ENCODE peak calls at places on chromosomes 13 and 19, in four cellular contexts. One of them, this sample, is unnamed.

GRCh38 chr13:105410602-105411001 is 1124.9 kb downstream of the EFNB2 start:
- DNase-seq in prostate gland: peak; percentile 18
- DNase-seq in aorta: peak; percentile 87
- DNase-seq in NCI-H1048: no peak
- DNase-seq in this sample: no peak

GRCh38 chr13:112731667-112732616 is 42.1 kb downstream of the ATP11A start:
- DNase-seq in NCI-H1048: no peak
- DNase-seq in prostate gland: no peak
- DNase-seq in aorta: no peak
- DNase-seq in this sample: no peak

GRCh38 chr19:40663712-40664692 is 26.4 kb downstream of the NUMBL start:
- DNase-seq in prostate gland: no peak
- DNase-seq in NCI-H1048: no peak
- DNase-seq in aorta: no peak
- DNase-seq in this sample: no peak

GRCh38 chr13:113879017-113879416 is 15.1 kb upstream of the GAS6 start:
- DNase-seq in NCI-H1048: no peak
- DNase-seq in prostate gland: no peak
- DNase-seq in aorta: no peak
- DNase-seq in this sample: no peak

GRCh38 chr13:54004026-54004699 is 975.5 kb downstream of the OLFM4 start:
- DNase-seq in NCI-H1048: no peak
- DNase-seq in aorta: no peak
- DNase-seq in prostate gland: no peak
- DNase-seq in this sample: no peak

GRCh38 chr13:36675213-36675536 is 1.4 kb downstream of the SERTM1 start:
- DNase-seq in NCI-H1048: no peak
- DNase-seq in prostate gland: no peak
- DNase-seq in aorta: no peak
- DNase-seq in this sample: no peak

GRCh38 chr19:17747205-17748098 is 3.8 kb upstream of the FCHO1 start:
- DNase-seq in prostate gland: peak; percentile 82
- DNase-seq in aorta: peak; percentile 97
- DNase-seq in NCI-H1048: peak; percentile 87
- DNase-seq in this sample: peak; percentile 71

GRCh38 chr13:87677043-87677333 is 5.8 kb downstream of the SLITRK5 start:
- DNase-seq in prostate gland: no peak
- DNase-seq in aorta: no peak
- DNase-seq in NCI-H1048: no peak
- DNase-seq in this sample: no peak

GRCh38 chr13:31807090-31807541 is 67.8 kb downstream of the RXFP2 start:
- DNase-seq in prostate gland: no peak
- DNase-seq in NCI-H1048: no peak
- DNase-seq in aorta: no peak
- DNase-seq in this sample: no peak

GRCh38 chr19:49335071-49335783 is at the start of gene CD37:
- DNase-seq in NCI-H1048: no peak
- DNase-seq in prostate gland: no peak
- DNase-seq in aorta: peak; percentile 71
- DNase-seq in this sample: no peak

GRCh38 chr13:112895521-112896465 is 73.2 kb upstream of the MCF2L start:
- DNase-seq in aorta: peak; percentile 66
- DNase-seq in prostate gland: no peak
- DNase-seq in NCI-H1048: no peak
- DNase-seq in this sample: no peak

GRCh38 chr19:1237754-1238372 is at the start of gene CBARP:
- DNase-seq in aorta: no peak
- DNase-seq in NCI-H1048: no peak
- DNase-seq in prostate gland: peak; percentile 15
- DNase-seq in this sample: no peak

GRCh38 chr19:52943884-52944643 is 18.6 kb downstream of the ZNF816 start:
- DNase-seq in prostate gland: peak; percentile 42
- DNase-seq in aorta: no peak
- DNase-seq in NCI-H1048: no peak
- DNase-seq in this sample: no peak

GRCh38 chr13:25584975-25585374 is 213.2 kb downstream of the ATP8A2 start:
- DNase-seq in prostate gland: no peak
- DNase-seq in aorta: no peak
- DNase-seq in NCI-H1048: no peak
- DNase-seq in this sample: no peak

GRCh38 chr19:50728084-50728737 is 5.0 kb downstream of the CLEC11A start:
- DNase-seq in prostate gland: peak; percentile 39
- DNase-seq in aorta: peak; percentile 86
- DNase-seq in NCI-H1048: peak; percentile 44
- DNase-seq in this sample: no peak

GRCh38 chr13:114081761-114082681 is 50.4 kb downstream of the RASA3 start:
- DNase-seq in aorta: no peak
- DNase-seq in prostate gland: no peak
- DNase-seq in NCI-H1048: no peak
- DNase-seq in this sample: no peak

GRCh38 chr13:114070098-114070799 is 62.2 kb downstream of the RASA3 start:
- DNase-seq in prostate gland: no peak
- DNase-seq in aorta: peak; percentile 74
- DNase-seq in NCI-H1048: no peak
- DNase-seq in this sample: no peak

GRCh38 chr13:71240906-71241305 is 626.1 kb downstream of the DACH1 start:
- DNase-seq in aorta: no peak
- DNase-seq in NCI-H1048: no peak
- DNase-seq in prostate gland: no peak
- DNase-seq in this sample: no peak

GRCh38 chr13:23810842-23811241 is 78.4 kb downstream of the MIPEP start:
- DNase-seq in prostate gland: no peak
- DNase-seq in NCI-H1048: no peak
- DNase-seq in aorta: no peak
- DNase-seq in this sample: no peak

GRCh38 chr19:2168619-2169424 is 5.1 kb downstream of the DOT1L start:
- DNase-seq in prostate gland: peak; percentile 93
- DNase-seq in NCI-H1048: no peak
- DNase-seq in aorta: peak; percentile 99
- DNase-seq in this sample: no peak

GRCh38 chr19:10812902-10813404 is 23.1 kb downstream of the TMED1 start:
- DNase-seq in aorta: no peak
- DNase-seq in NCI-H1048: no peak
- DNase-seq in prostate gland: no peak
- DNase-seq in this sample: no peak

GRCh38 chr19:45156231-45156630 is 4.6 kb downstream of the NKPD1 start:
- DNase-seq in NCI-H1048: no peak
- DNase-seq in prostate gland: no peak
- DNase-seq in aorta: no peak
- DNase-seq in this sample: no peak

GRCh38 chr13:50592412-50593145 is 250.9 kb downstream of the DLEU7 start:
- DNase-seq in aorta: no peak
- DNase-seq in prostate gland: no peak
- DNase-seq in NCI-H1048: no peak
- DNase-seq in this sample: no peak

GRCh38 chr19:23784274-23784673 is 25.6 kb upstream of the ZNF681 start:
- DNase-seq in NCI-H1048: no peak
- DNase-seq in prostate gland: no peak
- DNase-seq in aorta: no peak
- DNase-seq in this sample: no peak

This sample was measured in NCI-H2081 treated with DMSO at 0.1 percent for 48 hours.